ENCODE peak calls at places on chromosome 4, in eight cellular contexts. E is brain microvascular endothelial cell, F is GDM1, V is AG08395, O is hypothalamus, X is IMR-90, K is spleen, G is A172. I is an unnamed sample.

GRCh38 chr4:147071341-147071740 is 125.7 kb upstream of the TTC29 start:
- DNase-seq in E (no peak), F (no peak), V (no peak), O (no peak), X (no peak), K (no peak), G (no peak), I (no peak)

GRCh38 chr4:117385531-117385930 is 300.2 kb upstream of the TRAM1L1 start:
- DNase-seq in E (no peak), F (no peak), V (no peak), O (no peak), X (peak), K (no peak), G (peak), I (no peak)

GRCh38 chr4:77465271-77465670 is 140.3 kb upstream of the CXCL13 start:
- DNase-seq in E (peak), F (no peak), V (peak), O (no peak), X (no peak), K (no peak), G (no peak), I (peak)

GRCh38 chr4:181604546-181604945 is 638.7 kb upstream of the TENM3 start:
- DNase-seq in E (no peak), F (no peak), V (no peak), O (no peak), X (no peak), K (no peak), G (no peak), I (no peak)

GRCh38 chr4:110164856-110165255 is 33.6 kb downstream of the ELOVL6 start:
- DNase-seq in E (no peak), F (no peak), V (no peak), O (no peak), X (no peak), K (no peak), G (no peak), I (no peak)

GRCh38 chr4:22458112-22458511 is 57.8 kb downstream of the ADGRA3 start:
- DNase-seq in E (no peak), F (no peak), V (no peak), O (no peak), X (no peak), K (no peak), G (no peak), I (no peak)

GRCh38 chr4:131091896-131092295 is 1995.9 kb downstream of the C4orf33 start:
- DNase-seq in E (no peak), F (no peak), V (no peak), O (no peak), X (peak), K (no peak), G (peak), I (no peak)

GRCh38 chr4:152572417-152573086 is 36.7 kb upstream of the FBXW7 start:
- DNase-seq in E (peak), F (no peak), V (no peak), O (no peak), X (peak), K (no peak), G (peak), I (no peak)

GRCh38 chr4:53049528-53049927 is 187.4 kb downstream of the RASL11B start:
- DNase-seq in E (no peak), F (no peak), V (no peak), O (no peak), X (no peak), K (no peak), G (no peak), I (no peak)

I was measured in lung.